ENCODE peak calls at places on chromosome 14, in eight cellular contexts. D is heart left ventricle, T is sigmoid colon, B is IMR-90, Z is breast epithelium, O is uterus, L is A549, Y is transverse colon. U is an unnamed sample.

GRCh38 chr14:63956326-63956725 is 103.5 kb downstream of the SYNE2 start:
- DNase-seq in Z (no peak), T (no peak), Y (no peak), D (no peak), B (peak; percentile 63), O (no peak), L (no peak), U (no peak)

GRCh38 chr14:94575730-94576585 is 5.3 kb upstream of the SERPINA5 start:
- DNase-seq in T (no peak), Y (no peak), L (no peak), Z (no peak), O (no peak), D (no peak), B (peak; percentile 21), U (peak; percentile 35)

GRCh38 chr14:37544407-37544806 is 50.6 kb downstream of the FOXA1 start:
- DNase-seq in Z (peak; percentile 58), T (no peak), B (no peak), D (no peak), Y (peak; percentile 26), L (no peak), O (no peak), U (no peak)

GRCh38 chr14:81464253-81465001 is 64.3 kb upstream of the STON2 start:
- DNase-seq in L (peak; percentile 60), D (no peak), Y (peak; percentile 54), B (peak; percentile 64), O (no peak), T (no peak), Z (no peak), U (peak; percentile 72)

GRCh38 chr14:36056846-36057245 is 119.7 kb downstream of the PTCSC3 start:
- DNase-seq in D (no peak), Y (no peak), O (no peak), B (no peak), L (no peak), Z (no peak), T (no peak), U (no peak)

GRCh38 chr14:81710232-81710845 is 176.7 kb upstream of the SEL1L start:
- DNase-seq in O (no peak), B (peak; percentile 1), Z (no peak), L (peak; percentile 7), D (no peak), T (no peak), Y (no peak), U (peak; percentile 35)

GRCh38 chr14:100746326-100746725 is 19.6 kb downstream of the DLK1 start:
- DNase-seq in B (no peak), L (no peak), Y (no peak), D (no peak), Z (no peak), T (no peak), O (no peak), U (no peak)

GRCh38 chr14:35678403-35679028 is 130.6 kb downstream of the RALGAPA1 start:
- DNase-seq in D (no peak), Y (no peak), T (no peak), L (no peak), O (no peak), Z (no peak), B (no peak), U (no peak)

GRCh38 chr14:77275041-77275854 is 4.2 kb upstream of the NGB start:
- DNase-seq in T (no peak), D (no peak), L (no peak), B (no peak), Y (no peak), O (no peak), Z (no peak), U (no peak)

GRCh38 chr14:103870144-103870876 is 22.9 kb upstream of the PPP1R13B start:
- DNase-seq in Y (no peak), O (no peak), Z (no peak), L (no peak), T (no peak), D (peak; percentile 28), B (no peak), U (no peak)

GRCh38 chr14:103869406-103870143 is 22.2 kb upstream of the PPP1R13B start:
- DNase-seq in Z (no peak), T (no peak), D (peak; percentile 20), L (no peak), O (no peak), B (no peak), Y (no peak), U (no peak)

GRCh38 chr14:103872492-103873113 is 25.2 kb upstream of the PPP1R13B start:
- DNase-seq in D (no peak), Y (no peak), T (no peak), L (no peak), Z (no peak), B (no peak), O (no peak), U (no peak)

GRCh38 chr14:103871596-103872480 is 24.5 kb upstream of the PPP1R13B start:
- DNase-seq in B (no peak), Z (no peak), T (no peak), O (peak; percentile 48), D (peak; percentile 84), Y (peak; percentile 89), L (peak; percentile 44), U (peak; percentile 60)

DNA sequence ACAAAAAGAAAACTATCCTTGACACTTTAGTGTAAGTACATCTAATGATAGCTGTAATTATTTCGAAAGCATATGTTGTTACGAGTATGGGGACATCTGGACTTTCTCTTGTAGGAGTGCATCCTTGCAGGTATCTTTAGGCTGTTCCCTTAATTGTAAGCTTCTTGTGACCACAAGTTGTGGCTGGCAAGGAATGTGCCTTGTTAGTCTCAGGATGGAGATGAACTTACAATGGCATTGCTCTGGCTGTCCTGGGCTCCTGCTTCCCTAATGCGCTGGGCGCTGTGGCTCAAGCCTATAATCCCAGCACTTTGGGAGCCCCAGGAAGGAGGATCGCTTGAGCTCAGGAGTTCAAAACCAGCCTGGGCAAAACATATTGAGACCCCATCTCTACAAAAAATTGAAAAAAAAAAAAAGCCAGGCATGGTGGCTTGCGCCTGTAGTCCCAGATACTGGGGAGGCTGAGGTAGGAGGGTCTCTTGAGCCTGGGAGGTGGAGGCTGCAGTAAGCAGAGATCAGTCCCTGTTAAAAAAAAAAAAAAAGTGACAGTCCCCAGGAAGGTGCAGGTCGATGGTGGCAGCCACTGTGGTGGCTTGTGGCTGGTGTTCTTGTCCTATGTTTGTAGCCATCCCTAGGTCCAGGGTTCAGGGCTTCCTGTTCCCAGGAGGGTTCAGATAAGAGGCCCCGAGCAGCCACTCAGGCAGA is 23.7 kb upstream of the PPP1R13B start:
- DNase-seq in Y (no peak), D (no peak), O (no peak), B (no peak), T (no peak), Z (no peak), L (no peak), U (no peak)
- H3K27ac ChIP-seq in Y (peak overlapping the region; percentile 78), D (peak overlapping the region; percentile 47), O (no peak overlapping the region), B (no peak overlapping the region), T (no peak overlapping the region), Z (peak overlapping the region; percentile 46), L (no peak overlapping the region), U (no peak overlapping the region)

DNA sequence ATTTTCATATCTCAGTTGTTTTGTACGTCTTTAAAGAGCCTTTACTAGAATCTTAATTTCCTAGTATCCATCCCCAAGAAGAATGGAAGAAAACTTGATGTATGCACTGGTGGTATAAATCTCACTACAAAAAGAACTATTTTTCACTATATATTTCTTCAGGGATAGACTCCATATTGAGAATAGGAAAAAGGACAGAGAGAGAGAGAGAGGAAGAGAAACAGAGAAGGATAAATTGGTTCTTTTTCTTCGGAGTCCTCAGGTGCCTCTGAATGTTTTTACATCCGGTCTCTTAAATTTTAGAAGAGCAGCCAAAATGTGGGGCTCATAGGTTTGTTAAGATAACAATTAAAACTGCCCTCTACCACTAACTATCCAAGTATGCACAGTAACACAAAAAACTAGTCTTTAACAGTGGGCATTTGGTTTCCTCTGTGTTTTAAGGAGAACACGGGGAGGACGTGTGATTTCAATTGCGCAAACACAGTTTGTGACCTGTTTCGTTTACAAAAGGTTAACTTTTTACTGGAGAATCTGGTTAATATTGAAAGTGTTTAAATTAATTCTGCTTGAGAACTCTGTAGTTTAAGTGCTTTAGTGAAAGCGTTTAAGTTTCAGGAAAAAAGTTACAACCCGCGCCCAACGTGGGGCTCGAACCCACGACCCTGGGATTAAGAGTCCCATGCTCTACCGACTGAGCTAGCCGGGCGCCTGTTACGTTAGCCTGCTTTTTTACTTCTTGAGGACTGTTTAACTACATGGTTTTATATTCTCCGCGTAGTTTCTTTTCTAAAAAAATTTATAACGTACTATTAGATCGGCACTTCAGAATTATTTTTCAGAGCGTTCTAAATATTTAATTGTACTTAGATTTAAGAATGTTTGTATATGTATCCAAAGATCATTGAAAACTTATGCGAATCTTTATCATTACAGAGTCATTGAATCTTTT is 5.1 kb upstream of the PSMA3 start:
- DNase-seq in Z (peak; percentile 67), T (peak; percentile 88), O (peak; percentile 74), L (peak; percentile 16), D (peak; percentile 67), B (peak; percentile 64), Y (peak; percentile 79), U (peak; percentile 87)
- TF ChIP-seq POLR2A in Z (no peak), T (no peak), O (no peak), L (no peak), D (no peak), B (no peak), Y (peak; percentile 30), U (no peak)

DNA sequence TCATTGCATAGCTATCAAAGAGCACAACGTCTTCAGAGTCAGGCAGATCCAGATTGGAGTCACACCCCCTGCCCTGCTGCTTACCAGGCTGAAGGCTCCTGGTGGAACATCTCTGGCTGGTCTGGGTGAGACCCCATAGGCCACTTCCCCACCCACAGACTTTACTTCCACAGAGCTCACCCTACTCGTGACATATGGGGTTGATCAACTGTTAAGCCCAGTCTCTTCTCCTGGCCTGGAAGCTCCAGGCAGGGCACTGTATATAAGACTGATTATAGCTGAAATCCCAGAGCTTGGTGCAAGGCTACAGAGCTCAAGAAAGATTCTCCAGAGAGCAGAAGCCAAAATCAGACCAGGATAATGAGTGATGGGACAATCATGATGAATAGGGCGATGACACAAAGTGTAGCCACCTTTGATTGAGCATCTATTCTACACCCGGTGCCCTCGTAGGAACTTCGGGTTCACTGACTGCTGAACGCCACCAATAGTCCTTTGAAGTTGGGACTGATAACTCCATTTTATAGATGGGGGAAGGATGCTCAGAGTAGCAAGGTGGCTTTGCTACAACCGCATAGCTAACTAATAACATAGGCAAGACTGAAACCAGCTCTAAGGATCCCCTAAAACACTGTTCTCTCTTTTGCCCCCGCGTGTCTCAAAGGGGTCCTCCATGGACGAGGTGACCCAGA is 287.8 kb downstream of the BCL11B start:
- DNase-seq in T (no peak), L (no peak), B (no peak), O (no peak), Y (no peak), Z (no peak), D (no peak), U (no peak)
- H3K4me3 ChIP-seq in T (no peak overlapping the region), L (no peak overlapping the region), B (no peak overlapping the region), O (no peak overlapping the region), Y (no peak overlapping the region), Z (no peak overlapping the region), D (no peak overlapping the region), U (no peak overlapping the region)

DNA sequence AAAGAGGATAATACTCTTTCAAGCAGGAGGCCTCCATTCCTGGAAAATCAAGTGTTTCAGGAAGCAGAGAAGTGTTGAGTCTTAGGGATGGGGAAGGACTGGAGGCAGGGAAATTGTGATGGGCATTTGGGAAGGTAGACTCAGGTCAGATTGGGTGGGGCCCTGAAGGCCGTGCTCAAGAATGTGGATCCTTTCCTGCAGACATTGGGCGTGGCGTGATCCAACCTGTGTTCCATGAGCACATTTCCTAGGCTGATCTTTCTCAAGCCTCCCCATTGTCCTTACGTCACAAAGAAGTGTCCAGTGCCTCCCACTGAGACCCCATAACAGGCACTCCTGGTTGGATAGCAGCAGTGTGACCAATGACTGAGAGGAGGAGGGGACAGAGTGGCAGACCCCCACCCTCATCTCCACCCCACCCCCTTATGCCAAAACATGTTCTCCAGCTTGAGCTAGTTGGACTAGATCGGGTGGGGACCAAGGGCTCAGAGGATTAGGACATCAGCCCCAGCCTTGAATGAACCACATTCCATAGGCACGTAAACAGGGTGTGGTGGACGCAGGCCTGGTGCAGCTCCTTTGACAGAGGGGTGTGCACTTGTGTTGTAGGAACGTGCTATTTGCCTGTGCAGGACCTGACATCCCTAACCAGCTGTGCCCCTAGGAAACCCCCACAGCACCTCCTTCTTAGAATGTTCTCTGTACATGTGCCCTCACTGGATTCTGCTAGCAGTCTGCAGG is 76.8 kb downstream of the TTC9 start:
- DNase-seq in B (no peak), O (no peak), Y (no peak), L (no peak), D (no peak), Z (no peak), T (no peak), U (no peak)
- H3K27ac ChIP-seq in B (no peak overlapping the region), O (no peak overlapping the region), Y (no peak overlapping the region), L (peak overlapping the region; percentile 23), D (no peak overlapping the region), Z (no peak overlapping the region), T (no peak overlapping the region), U (no peak overlapping the region)

U was measured in testis.